ENCODE peak calls at places on chromosomes 4 and X, in six cellular contexts. One of them, this sample, is unnamed.

GRCh38 chrX:39725928-39726619 is 371.7 kb downstream of the BCOR start:
- DNase-seq in activated B cell treated with CpG ODN at 0.5 μM for 24 hours: no peak
- DNase-seq in foreskin keratinocyte: no peak
- DNase-seq in lung: no peak
- DNase-seq in cardiac muscle cell: peak
- DNase-seq in omental fat pad: no peak
- DNase-seq in this sample: no peak

GRCh38 chr4:38503689-38504395 is 160.2 kb upstream of the KLF3 start:
- DNase-seq in activated B cell treated with CpG ODN at 0.5 μM for 24 hours: no peak
- DNase-seq in foreskin keratinocyte: no peak
- DNase-seq in lung: no peak
- DNase-seq in cardiac muscle cell: no peak
- DNase-seq in omental fat pad: no peak
- DNase-seq in this sample: peak

GRCh38 chrX:23292979-23293651 is 41.5 kb upstream of the PTCHD1 start:
- DNase-seq in activated B cell treated with CpG ODN at 0.5 μM for 24 hours: no peak
- DNase-seq in foreskin keratinocyte: no peak
- DNase-seq in lung: no peak
- DNase-seq in cardiac muscle cell: no peak
- DNase-seq in omental fat pad: no peak
- DNase-seq in this sample: no peak

GRCh38 chrX:104913348-104913747 is 307.1 kb downstream of the TEX13A start:
- DNase-seq in activated B cell treated with CpG ODN at 0.5 μM for 24 hours: no peak
- DNase-seq in foreskin keratinocyte: no peak
- DNase-seq in lung: no peak
- DNase-seq in cardiac muscle cell: peak
- DNase-seq in omental fat pad: no peak
- DNase-seq in this sample: no peak

GRCh38 chrX:118553042-118553714 is 57.6 kb downstream of the DOCK11 start:
- DNase-seq in activated B cell treated with CpG ODN at 0.5 μM for 24 hours: no peak
- DNase-seq in foreskin keratinocyte: no peak
- DNase-seq in lung: no peak
- DNase-seq in cardiac muscle cell: peak
- DNase-seq in omental fat pad: no peak
- DNase-seq in this sample: no peak

GRCh38 chr4:3781193-3781886 is 15.2 kb downstream of the ADRA2C start:
- DNase-seq in activated B cell treated with CpG ODN at 0.5 μM for 24 hours: no peak
- DNase-seq in foreskin keratinocyte: no peak
- DNase-seq in lung: no peak
- DNase-seq in cardiac muscle cell: no peak
- DNase-seq in omental fat pad: no peak
- DNase-seq in this sample: no peak

GRCh38 chrX:40581333-40581910 is 652 bp downstream of the ATP6AP2 start:
- DNase-seq in activated B cell treated with CpG ODN at 0.5 μM for 24 hours: no peak
- DNase-seq in foreskin keratinocyte: no peak
- DNase-seq in lung: no peak
- DNase-seq in cardiac muscle cell: peak
- DNase-seq in omental fat pad: no peak
- DNase-seq in this sample: peak

GRCh38 chr4:169096221-169096620 is 86.2 kb upstream of the CBR4 start:
- DNase-seq in activated B cell treated with CpG ODN at 0.5 μM for 24 hours: no peak
- DNase-seq in foreskin keratinocyte: no peak
- DNase-seq in lung: no peak
- DNase-seq in cardiac muscle cell: no peak
- DNase-seq in omental fat pad: no peak
- DNase-seq in this sample: no peak

GRCh38 chr4:164203476-164203875 is 550.5 kb upstream of the SMIM31 start:
- DNase-seq in activated B cell treated with CpG ODN at 0.5 μM for 24 hours: no peak
- DNase-seq in foreskin keratinocyte: no peak
- DNase-seq in lung: no peak
- DNase-seq in cardiac muscle cell: no peak
- DNase-seq in omental fat pad: no peak
- DNase-seq in this sample: no peak

GRCh38 chr4:188960411-188961093 is 821.3 kb downstream of the TRIML1 start:
- DNase-seq in activated B cell treated with CpG ODN at 0.5 μM for 24 hours: no peak
- DNase-seq in foreskin keratinocyte: no peak
- DNase-seq in lung: no peak
- DNase-seq in cardiac muscle cell: no peak
- DNase-seq in omental fat pad: no peak
- DNase-seq in this sample: no peak

GRCh38 chr4:150781108-150781663 is 199.2 kb downstream of the MAB21L2 start:
- DNase-seq in activated B cell treated with CpG ODN at 0.5 μM for 24 hours: no peak
- DNase-seq in foreskin keratinocyte: no peak
- DNase-seq in lung: no peak
- DNase-seq in cardiac muscle cell: no peak
- DNase-seq in omental fat pad: no peak
- DNase-seq in this sample: no peak

GRCh38 chr4:184198190-184198589 is 19.5 kb downstream of the ENPP6 start:
- DNase-seq in activated B cell treated with CpG ODN at 0.5 μM for 24 hours: no peak
- DNase-seq in foreskin keratinocyte: no peak
- DNase-seq in lung: no peak
- DNase-seq in cardiac muscle cell: no peak
- DNase-seq in omental fat pad: no peak
- DNase-seq in this sample: no peak

GRCh38 chrX:153727108-153727931 is 2.7 kb downstream of the ABCD1 start:
- DNase-seq in activated B cell treated with CpG ODN at 0.5 μM for 24 hours: no peak
- DNase-seq in foreskin keratinocyte: no peak
- DNase-seq in lung: no peak
- DNase-seq in cardiac muscle cell: peak
- DNase-seq in omental fat pad: no peak
- DNase-seq in this sample: peak

GRCh38 chr4:102640669-102641068 is 120.1 kb downstream of the MANBA start:
- DNase-seq in activated B cell treated with CpG ODN at 0.5 μM for 24 hours: no peak
- DNase-seq in foreskin keratinocyte: no peak
- DNase-seq in lung: no peak
- DNase-seq in cardiac muscle cell: peak
- DNase-seq in omental fat pad: no peak
- DNase-seq in this sample: no peak

GRCh38 chr4:172270421-172270820 is 457.2 kb downstream of the GALNTL6 start:
- DNase-seq in activated B cell treated with CpG ODN at 0.5 μM for 24 hours: no peak
- DNase-seq in foreskin keratinocyte: no peak
- DNase-seq in lung: no peak
- DNase-seq in cardiac muscle cell: no peak
- DNase-seq in omental fat pad: no peak
- DNase-seq in this sample: no peak

GRCh38 chr4:48602222-48602621 is 112.2 kb downstream of the ZAR1 start:
- DNase-seq in activated B cell treated with CpG ODN at 0.5 μM for 24 hours: no peak
- DNase-seq in foreskin keratinocyte: peak
- DNase-seq in lung: no peak
- DNase-seq in cardiac muscle cell: no peak
- DNase-seq in omental fat pad: no peak
- DNase-seq in this sample: no peak

GRCh38 chr4:10013722-10014121 is 7.6 kb downstream of the SLC2A9 start:
- DNase-seq in activated B cell treated with CpG ODN at 0.5 μM for 24 hours: no peak
- DNase-seq in foreskin keratinocyte: no peak
- DNase-seq in lung: peak
- DNase-seq in cardiac muscle cell: peak
- DNase-seq in omental fat pad: no peak
- DNase-seq in this sample: peak

GRCh38 chrX:2710041-2710471 is 19.0 kb downstream of the CD99 start:
- DNase-seq in activated B cell treated with CpG ODN at 0.5 μM for 24 hours: no peak
- DNase-seq in foreskin keratinocyte: peak
- DNase-seq in lung: no peak
- DNase-seq in cardiac muscle cell: peak
- DNase-seq in omental fat pad: no peak
- DNase-seq in this sample: no peak

GRCh38 chr4:82780398-82781231 is 18.0 kb downstream of the SCD5 start:
- DNase-seq in activated B cell treated with CpG ODN at 0.5 μM for 24 hours: no peak
- DNase-seq in foreskin keratinocyte: no peak
- DNase-seq in lung: peak
- DNase-seq in cardiac muscle cell: peak
- DNase-seq in omental fat pad: peak
- DNase-seq in this sample: no peak

GRCh38 chr4:107931775-107932321 is 499 bp downstream of the CYP2U1 start:
- DNase-seq in activated B cell treated with CpG ODN at 0.5 μM for 24 hours: no peak
- DNase-seq in foreskin keratinocyte: no peak
- DNase-seq in lung: no peak
- DNase-seq in cardiac muscle cell: no peak
- DNase-seq in omental fat pad: no peak
- DNase-seq in this sample: no peak

GRCh38 chr4:2212831-2213230 is 29.1 kb downstream of the HAUS3 start:
- DNase-seq in activated B cell treated with CpG ODN at 0.5 μM for 24 hours: no peak
- DNase-seq in foreskin keratinocyte: no peak
- DNase-seq in lung: no peak
- DNase-seq in cardiac muscle cell: no peak
- DNase-seq in omental fat pad: no peak
- DNase-seq in this sample: no peak

GRCh38 chr4:126627255-126627654 is 1005.5 kb upstream of the INTU start:
- DNase-seq in activated B cell treated with CpG ODN at 0.5 μM for 24 hours: no peak
- DNase-seq in foreskin keratinocyte: no peak
- DNase-seq in lung: no peak
- DNase-seq in cardiac muscle cell: peak
- DNase-seq in omental fat pad: no peak
- DNase-seq in this sample: no peak

GRCh38 chr4:86521373-86521969 is 72.6 kb upstream of the PTPN13 start:
- DNase-seq in activated B cell treated with CpG ODN at 0.5 μM for 24 hours: no peak
- DNase-seq in foreskin keratinocyte: no peak
- DNase-seq in lung: no peak
- DNase-seq in cardiac muscle cell: no peak
- DNase-seq in omental fat pad: no peak
- DNase-seq in this sample: no peak

GRCh38 chr4:8649631-8650261 is 57.2 kb downstream of the CPZ start:
- DNase-seq in activated B cell treated with CpG ODN at 0.5 μM for 24 hours: no peak
- DNase-seq in foreskin keratinocyte: no peak
- DNase-seq in lung: no peak
- DNase-seq in cardiac muscle cell: no peak
- DNase-seq in omental fat pad: peak
- DNase-seq in this sample: no peak

GRCh38 chr4:8419222-8420041 is 21.1 kb downstream of the ACOX3 start:
- DNase-seq in activated B cell treated with CpG ODN at 0.5 μM for 24 hours: no peak
- DNase-seq in foreskin keratinocyte: no peak
- DNase-seq in lung: no peak
- DNase-seq in cardiac muscle cell: peak
- DNase-seq in omental fat pad: no peak
- DNase-seq in this sample: peak

GRCh38 chrX:72536542-72536941 is 36.1 kb downstream of the HDAC8 start:
- DNase-seq in activated B cell treated with CpG ODN at 0.5 μM for 24 hours: no peak
- DNase-seq in foreskin keratinocyte: no peak
- DNase-seq in lung: no peak
- DNase-seq in cardiac muscle cell: no peak
- DNase-seq in omental fat pad: no peak
- DNase-seq in this sample: no peak

GRCh38 chr4:142913461-142914030 is 67.4 kb upstream of the INPP4B start:
- DNase-seq in activated B cell treated with CpG ODN at 0.5 μM for 24 hours: no peak
- DNase-seq in foreskin keratinocyte: no peak
- DNase-seq in lung: no peak
- DNase-seq in cardiac muscle cell: no peak
- DNase-seq in omental fat pad: no peak
- DNase-seq in this sample: no peak

GRCh38 chrX:150547511-150548115 is 20.8 kb upstream of the MTM1 start:
- DNase-seq in activated B cell treated with CpG ODN at 0.5 μM for 24 hours: peak
- DNase-seq in foreskin keratinocyte: no peak
- DNase-seq in lung: peak
- DNase-seq in cardiac muscle cell: peak
- DNase-seq in omental fat pad: peak
- DNase-seq in this sample: peak

GRCh38 chr4:173253561-173253960 is 80.6 kb downstream of the HMGB2 start:
- DNase-seq in activated B cell treated with CpG ODN at 0.5 μM for 24 hours: no peak
- DNase-seq in foreskin keratinocyte: no peak
- DNase-seq in lung: no peak
- DNase-seq in cardiac muscle cell: no peak
- DNase-seq in omental fat pad: no peak
- DNase-seq in this sample: no peak

GRCh38 chr4:55736605-55737183 is 82.9 kb upstream of the EXOC1L start:
- DNase-seq in activated B cell treated with CpG ODN at 0.5 μM for 24 hours: no peak
- DNase-seq in foreskin keratinocyte: no peak
- DNase-seq in lung: no peak
- DNase-seq in cardiac muscle cell: peak
- DNase-seq in omental fat pad: no peak
- DNase-seq in this sample: peak
- TF ChIP-seq CTCF in activated B cell treated with CpG ODN at 0.5 μM for 24 hours: no peak
- TF ChIP-seq CTCF in foreskin keratinocyte: peak
- TF ChIP-seq CTCF in lung: no peak
- TF ChIP-seq CTCF in cardiac muscle cell: peak
- TF ChIP-seq CTCF in omental fat pad: no peak
- TF ChIP-seq CTCF in this sample: peak

GRCh38 chr4:39620551-39620950 is 18.1 kb downstream of the SMIM14 start:
- DNase-seq in activated B cell treated with CpG ODN at 0.5 μM for 24 hours: no peak
- DNase-seq in foreskin keratinocyte: no peak
- DNase-seq in lung: no peak
- DNase-seq in cardiac muscle cell: peak
- DNase-seq in omental fat pad: no peak
- DNase-seq in this sample: no peak
- TF ChIP-seq CTCF in activated B cell treated with CpG ODN at 0.5 μM for 24 hours: no peak
- TF ChIP-seq CTCF in foreskin keratinocyte: no peak
- TF ChIP-seq CTCF in lung: no peak
- TF ChIP-seq CTCF in cardiac muscle cell: no peak
- TF ChIP-seq CTCF in omental fat pad: no peak
- TF ChIP-seq CTCF in this sample: no peak

GRCh38 chr4:138577145-138577544 is 335.0 kb upstream of the SLC7A11 start:
- DNase-seq in activated B cell treated with CpG ODN at 0.5 μM for 24 hours: no peak
- DNase-seq in foreskin keratinocyte: no peak
- DNase-seq in lung: no peak
- DNase-seq in cardiac muscle cell: no peak
- DNase-seq in omental fat pad: no peak
- DNase-seq in this sample: no peak

GRCh38 chr4:138579146-138579545 is 337.0 kb upstream of the SLC7A11 start:
- DNase-seq in activated B cell treated with CpG ODN at 0.5 μM for 24 hours: no peak
- DNase-seq in foreskin keratinocyte: no peak
- DNase-seq in lung: no peak
- DNase-seq in cardiac muscle cell: no peak
- DNase-seq in omental fat pad: no peak
- DNase-seq in this sample: no peak

GRCh38 chr4:138573246-138573645 is 331.1 kb upstream of the SLC7A11 start:
- DNase-seq in activated B cell treated with CpG ODN at 0.5 μM for 24 hours: no peak
- DNase-seq in foreskin keratinocyte: no peak
- DNase-seq in lung: no peak
- DNase-seq in cardiac muscle cell: no peak
- DNase-seq in omental fat pad: no peak
- DNase-seq in this sample: no peak

GRCh38 chr4:138572007-138572406 is 329.9 kb upstream of the SLC7A11 start:
- DNase-seq in activated B cell treated with CpG ODN at 0.5 μM for 24 hours: no peak
- DNase-seq in foreskin keratinocyte: no peak
- DNase-seq in lung: no peak
- DNase-seq in cardiac muscle cell: no peak
- DNase-seq in omental fat pad: no peak
- DNase-seq in this sample: no peak

GRCh38 chr4:138576684-138577083 is 334.5 kb upstream of the SLC7A11 start:
- DNase-seq in activated B cell treated with CpG ODN at 0.5 μM for 24 hours: no peak
- DNase-seq in foreskin keratinocyte: peak
- DNase-seq in lung: no peak
- DNase-seq in cardiac muscle cell: peak
- DNase-seq in omental fat pad: no peak
- DNase-seq in this sample: no peak
- TF ChIP-seq CTCF in activated B cell treated with CpG ODN at 0.5 μM for 24 hours: no peak
- TF ChIP-seq CTCF in foreskin keratinocyte: peak
- TF ChIP-seq CTCF in lung: no peak
- TF ChIP-seq CTCF in cardiac muscle cell: peak
- TF ChIP-seq CTCF in omental fat pad: no peak
- TF ChIP-seq CTCF in this sample: peak

DNA sequence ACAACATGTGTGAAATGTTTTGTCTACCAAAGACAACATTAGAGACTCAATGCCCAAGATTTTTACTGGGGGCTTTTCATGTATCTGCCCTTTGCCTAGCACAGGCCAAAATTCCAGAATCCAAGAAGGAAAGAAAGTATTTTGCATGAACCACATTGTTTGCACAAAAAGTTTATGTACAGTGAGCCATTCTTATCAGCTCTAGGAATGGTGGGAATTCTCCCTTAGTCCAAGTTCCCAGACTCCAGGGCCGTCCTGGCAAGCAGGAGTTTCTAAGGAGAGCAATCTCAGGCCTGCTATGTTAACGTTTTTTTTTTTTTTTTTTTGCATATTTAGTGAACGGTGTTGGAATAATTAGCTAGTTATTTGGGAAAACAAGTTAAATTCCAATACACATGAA is 21.6 kb downstream of the GPRASP1 start:
- DNase-seq in activated B cell treated with CpG ODN at 0.5 μM for 24 hours: no peak
- DNase-seq in foreskin keratinocyte: no peak
- DNase-seq in lung: no peak
- DNase-seq in cardiac muscle cell: peak
- DNase-seq in omental fat pad: no peak
- DNase-seq in this sample: no peak
- TF ChIP-seq CTCF in activated B cell treated with CpG ODN at 0.5 μM for 24 hours: no peak
- TF ChIP-seq CTCF in foreskin keratinocyte: no peak
- TF ChIP-seq CTCF in lung: no peak
- TF ChIP-seq CTCF in cardiac muscle cell: no peak
- TF ChIP-seq CTCF in omental fat pad: no peak
- TF ChIP-seq CTCF in this sample: no peak